ENCODE peak calls at places on chromosomes 6 and 20, in seven cellular contexts. F is substantia nigra, P is LHCN-M2, B is activated B cell treated with CpG ODN at 0.5 μM for 24 hours, W is B cell, X is tibial nerve, T is germinal center. C is an unnamed sample.

GRCh38 chr20:57584768-57585461 is 24.0 kb downstream of the PCK1 start:
- DNase-seq in F (no peak), P (peak; percentile 8), B (no peak), W (no peak), X (no peak), T (no peak), C (no peak)

GRCh38 chr6:141105481-141105880 is 1027.2 kb upstream of the GJE1 start:
- DNase-seq in F (no peak), P (no peak), B (no peak), W (no peak), X (no peak), T (no peak), C (no peak)

GRCh38 chr20:58891686-58892125 is 39.2 kb downstream of the GNAS start:
- DNase-seq in F (no peak), P (peak; percentile 47), B (peak; percentile 45), W (no peak), X (no peak), T (peak; percentile 64), C (no peak)

GRCh38 chr6:47780510-47781356 is 1.1 kb upstream of the OPN5 start:
- DNase-seq in F (no peak), P (peak; percentile 73), B (no peak), W (peak; percentile 47), X (peak; percentile 30), T (peak; percentile 37), C (peak; percentile 77)

GRCh38 chr20:53444386-53444785 is 149.3 kb downstream of the ZNF217 start:
- DNase-seq in F (no peak), P (no peak), B (no peak), W (no peak), X (no peak), T (no peak), C (no peak)

GRCh38 chr6:126718600-126719327 is 378.8 kb downstream of the CENPW start:
- DNase-seq in F (no peak), P (no peak), B (no peak), W (no peak), X (no peak), T (no peak), C (no peak)

GRCh38 chr6:155325700-155326516 is 11.6 kb upstream of the TFB1M start:
- DNase-seq in F (no peak), P (no peak), B (no peak), W (no peak), X (no peak), T (no peak), C (no peak)

GRCh38 chr6:45709834-45710233 is 305.8 kb downstream of the CLIC5 start:
- DNase-seq in F (no peak), P (no peak), B (no peak), W (no peak), X (no peak), T (no peak), C (peak; percentile 47)

GRCh38 chr6:143632894-143633293 is 44.9 kb upstream of the PHACTR2 start:
- DNase-seq in F (no peak), P (no peak), B (no peak), W (no peak), X (no peak), T (no peak), C (no peak)

GRCh38 chr6:110233769-110234374 is 53.6 kb downstream of the CDC40 start:
- DNase-seq in F (no peak), P (peak; percentile 22), B (no peak), W (peak; percentile 32), X (no peak), T (peak; percentile 16), C (peak; percentile 68)

GRCh38 chr6:49556429-49556837 is 6.0 kb downstream of the C6orf141 start:
- DNase-seq in F (no peak), P (peak; percentile 81), B (no peak), W (no peak), X (no peak), T (no peak), C (no peak)

GRCh38 chr6:166009385-166010031 is 158.1 kb downstream of the TBXT start:
- DNase-seq in F (no peak), P (no peak), B (no peak), W (no peak), X (no peak), T (no peak), C (no peak)

GRCh38 chr20:50251992-50252491 is 61.4 kb downstream of the CEBPB start:
- DNase-seq in F (no peak), P (no peak), B (no peak), W (no peak), X (no peak), T (no peak), C (no peak)

GRCh38 chr6:119331676-119332286 is 17.8 kb downstream of the MAN1A1 start:
- DNase-seq in F (no peak), P (no peak), B (no peak), W (no peak), X (no peak), T (no peak), C (no peak)

C was measured in Karpas-422.